ENCODE peak calls at places on chromosomes 5 and 9, in ten cellular contexts. L is uterus, R is fibroblast of lung, H is iPS DF 6.9, A is colonic mucosa, U is upper lobe of left lung, M is K562, D is small intestine, T is HCT116, K is transverse colon. J is an unnamed sample. For H3K4me1 and H3K27me3, the result is how much of the 10 kb centered on the place peaks cover.

GRCh38 chr9:115121140-115121710 is 3.3 kb upstream of the TNC start:
- DNase-seq in A (no peak), R (peak), L (no peak), T (no peak), M (no peak), U (no peak), H (no peak), D (no peak), K (no peak), J (no peak)

GRCh38 chr5:159449925-159450324 is 119.6 kb upstream of the IL12B start:
- DNase-seq in L (no peak), T (peak), D (no peak), R (peak), A (no peak), K (no peak), H (no peak), M (no peak), U (no peak), J (no peak)

GRCh38 chr5:167820266-167820988 is 471.0 kb upstream of the WWC1 start:
- DNase-seq in T (no peak), M (no peak), R (peak), H (no peak), A (no peak), U (no peak), D (no peak), K (no peak), L (no peak), J (no peak)

GRCh38 chr9:91312717-91313325 is 48.9 kb downstream of the AUH start:
- DNase-seq in T (peak), L (no peak), M (no peak), R (peak), U (no peak), A (no peak), H (no peak), D (no peak), K (no peak), J (no peak)

GRCh38 chr5:67160985-67161384 is 35.6 kb downstream of the CD180 start:
- DNase-seq in H (no peak), K (no peak), A (no peak), T (no peak), L (no peak), U (no peak), D (no peak), M (no peak), R (peak), J (no peak)

GRCh38 chr5:145805819-145806218 is 29.3 kb downstream of the PRELID2 start:
- DNase-seq in D (no peak), L (no peak), H (no peak), A (no peak), T (no peak), K (no peak), M (no peak), U (no peak), R (no peak), J (no peak)

GRCh38 chr5:33299621-33300208 is 141.1 kb upstream of the TARS1 start:
- DNase-seq in A (no peak), L (no peak), U (no peak), H (no peak), M (no peak), D (peak), R (peak), K (peak), T (peak), J (no peak)

GRCh38 chr5:58363850-58364249 is 96.0 kb downstream of the PLK2 start:
- DNase-seq in A (no peak), R (no peak), T (no peak), M (no peak), H (no peak), U (no peak), D (no peak), L (no peak), K (no peak), J (no peak)

GRCh38 chr9:130465383-130466096 is 20.8 kb downstream of the ASS1 start:
- DNase-seq in M (no peak), T (no peak), L (no peak), A (no peak), H (no peak), K (no peak), U (no peak), D (no peak), R (no peak), J (no peak)

GRCh38 chr5:19577882-19578281 is 410.1 kb downstream of the CDH18 start:
- DNase-seq in A (no peak), H (no peak), U (no peak), K (no peak), M (no peak), L (no peak), D (no peak), T (no peak), R (peak), J (no peak)

GRCh38 chr5:56479701-56480304 is 246.7 kb upstream of the ANKRD55 start:
- DNase-seq in T (no peak), M (no peak), L (no peak), R (peak), A (no peak), D (no peak), U (peak), K (no peak), H (no peak), J (no peak)

GRCh38 chr9:121736964-121737462 is 85.6 kb downstream of the DAB2IP start:
- DNase-seq in L (peak), R (no peak), M (peak), D (peak), K (peak), H (no peak), A (peak), U (no peak), T (no peak), J (no peak)

GRCh38 chr5:68465133-68465532 is 249.6 kb downstream of the PIK3R1 start:
- DNase-seq in M (no peak), R (no peak), U (no peak), T (no peak), L (no peak), A (no peak), D (no peak), K (no peak), H (no peak), J (no peak)

GRCh38 chr9:4284925-4285324 is 14.9 kb downstream of the GLIS3 start:
- DNase-seq in U (no peak), T (no peak), M (no peak), D (no peak), R (no peak), K (no peak), L (no peak), H (no peak), A (no peak), J (no peak)

GRCh38 chr9:93540305-93540704 is 36.1 kb upstream of the PHF2 start:
- DNase-seq in H (no peak), U (no peak), T (no peak), A (no peak), M (no peak), D (no peak), K (no peak), L (no peak), R (no peak), J (no peak)

GRCh38 chr9:16318516-16319060 is 551.9 kb downstream of the BNC2 start:
- DNase-seq in U (peak), R (no peak), T (no peak), M (no peak), K (no peak), D (no peak), A (no peak), H (no peak), L (no peak), J (no peak)

GRCh38 chr9:108727580-108728056 is 128.2 kb downstream of the ACTL7B start:
- DNase-seq in R (no peak), L (no peak), D (no peak), M (no peak), U (no peak), T (no peak), K (no peak), H (no peak), A (no peak), J (peak)

GRCh38 chr9:116090030-116090770 is 63.4 kb upstream of the PAPPA start:
- DNase-seq in T (no peak), K (no peak), A (no peak), L (no peak), D (no peak), H (no peak), M (no peak), R (no peak), U (no peak), J (no peak)

GRCh38 chr5:150068472-150068871 is 17.9 kb downstream of the CSF1R start:
- DNase-seq in K (no peak), M (no peak), R (no peak), A (no peak), U (no peak), T (no peak), H (no peak), D (no peak), L (no peak), J (no peak)

GRCh38 chr5:93924628-93925027 is 183.2 kb upstream of the POU5F2 start:
- DNase-seq in D (no peak), A (no peak), L (no peak), R (peak), H (no peak), U (no peak), T (no peak), K (no peak), M (no peak), J (no peak)

GRCh38 chr5:152297866-152298265 is 107.2 kb downstream of the NMUR2 start:
- DNase-seq in D (no peak), H (no peak), M (no peak), A (no peak), U (no peak), T (no peak), R (no peak), L (no peak), K (no peak), J (no peak)

DNA sequence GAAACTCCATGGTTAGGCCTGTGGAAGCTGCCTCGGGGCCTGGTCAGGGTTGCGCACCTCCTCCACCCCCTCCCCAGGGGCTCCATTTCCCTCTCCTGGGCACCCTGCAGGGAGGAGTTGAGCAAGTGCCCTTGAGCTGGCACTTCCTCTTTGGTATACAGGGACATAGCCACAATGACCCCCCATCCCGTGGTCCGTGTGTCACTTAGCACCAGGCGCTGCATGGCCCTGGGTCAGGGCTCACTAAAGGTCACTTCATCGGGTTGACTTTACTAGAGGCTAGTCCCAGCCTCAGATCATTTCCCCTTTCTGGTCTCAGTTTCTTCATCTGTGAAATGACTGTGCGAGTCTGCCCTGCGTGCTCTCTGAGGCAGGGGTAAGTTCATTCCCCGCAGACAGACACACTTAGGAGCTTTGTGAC is 16.1 kb downstream of the CXXC5 start:
- DNase-seq in U (peak), A (no peak), H (no peak), R (no peak), L (no peak), M (no peak), K (no peak), T (no peak), D (no peak), J (peak)
- H3K4me1 ChIP-seq in U (half or more), A (under half), H (under half), R (under half), L (under half), M (half or more), K (under half), T (half or more), D (under half), J (under half)

GRCh38 chr5:178488696-178489095 is 101.5 kb downstream of the COL23A1 start:
- DNase-seq in L (no peak), U (no peak), H (no peak), T (no peak), M (no peak), D (no peak), A (no peak), K (no peak), R (no peak), J (no peak)
- H3K27me3 ChIP-seq in L (under half), U (under half), H (under half), T (under half), M (under half), D (under half), A (under half), K (under half), R (under half), J (under half)

GRCh38 chr5:138757061-138757776 is 4.0 kb downstream of the CTNNA1 start:
- DNase-seq in T (no peak), D (no peak), H (no peak), K (no peak), L (no peak), A (no peak), M (no peak), R (no peak), U (no peak), J (no peak)

GRCh38 chr5:138760448-138761110 is 7.4 kb downstream of the CTNNA1 start:
- DNase-seq in D (no peak), H (no peak), R (peak), U (no peak), M (no peak), L (no peak), K (no peak), T (no peak), A (no peak), J (no peak)

GRCh38 chr5:138762110-138762509 is 8.9 kb downstream of the CTNNA1 start:
- DNase-seq in A (no peak), K (no peak), R (no peak), U (no peak), L (no peak), M (no peak), H (no peak), D (no peak), T (no peak), J (no peak)

GRCh38 chr5:138763037-138763778 is 10.0 kb downstream of the CTNNA1 start:
- DNase-seq in D (no peak), U (no peak), A (no peak), H (no peak), K (no peak), R (no peak), L (no peak), T (no peak), M (no peak), J (no peak)
- H3K4me1 ChIP-seq in D (under half), U (under half), A (under half), H (under half), K (under half), R (under half), L (under half), T (under half), M (under half), J (under half)

DNA sequence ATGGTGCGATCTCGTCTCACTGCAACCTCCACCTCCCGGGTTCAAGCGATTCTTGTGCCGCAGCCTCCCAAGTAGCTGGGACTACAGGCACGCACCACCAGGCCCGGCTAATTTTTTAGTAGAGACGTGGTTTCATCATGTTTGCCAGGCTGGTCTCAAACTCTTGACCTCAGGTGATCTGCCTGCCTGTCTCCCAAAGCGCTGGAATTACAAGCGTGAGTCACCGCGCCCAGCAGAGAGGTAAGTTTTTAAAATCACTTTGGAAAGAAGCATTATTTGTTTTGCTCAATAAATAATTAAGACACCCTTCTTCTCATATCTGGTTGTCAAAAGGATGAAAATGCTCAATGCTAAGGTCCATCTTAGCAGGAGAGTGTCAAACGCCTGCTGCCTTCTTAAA is 48.5 kb upstream of the STXBP1 start:
- DNase-seq in A (no peak), R (no peak), L (no peak), K (no peak), H (no peak), D (no peak), M (no peak), U (no peak), T (no peak), J (no peak)
- H3K27me3 ChIP-seq in A (under half), R (under half), L (under half), K (under half), H (under half), D (under half), M (under half), U (under half), T (under half), J (under half)

GRCh38 chr9:123654218-123654617 is 275.7 kb downstream of the DENND1A start:
- DNase-seq in U (no peak), D (no peak), R (no peak), H (no peak), K (no peak), T (no peak), A (no peak), M (no peak), L (no peak), J (no peak)
- H3K4me1 ChIP-seq in U (under half), D (under half), R (under half), H (under half), K (under half), T (under half), A (under half), M (under half), L (under half), J (under half)

GRCh38 chr5:169574147-169574646 is 9.4 kb upstream of the SPDL1 start:
- DNase-seq in K (no peak), A (no peak), H (no peak), T (no peak), R (no peak), U (no peak), D (peak), M (no peak), L (no peak), J (no peak)
- H3K27me3 ChIP-seq in K (under half), A (under half), H (under half), T (half or more), R (under half), U (under half), D (under half), M (under half), L (under half), J (under half)

GRCh38 chr5:143297756-143298155 is 105.7 kb downstream of the NR3C1 start:
- DNase-seq in R (no peak), U (no peak), H (no peak), D (no peak), L (no peak), K (no peak), A (no peak), M (no peak), T (no peak), J (no peak)

GRCh38 chr5:143306040-143306439 is 97.4 kb downstream of the NR3C1 start:
- DNase-seq in U (no peak), H (no peak), A (no peak), T (no peak), M (no peak), L (no peak), K (no peak), D (no peak), R (no peak), J (no peak)

GRCh38 chr5:143304836-143305475 is 98.5 kb downstream of the NR3C1 start:
- DNase-seq in D (no peak), M (no peak), L (no peak), K (no peak), U (no peak), R (peak), H (no peak), T (no peak), A (no peak), J (no peak)

GRCh38 chr5:143302344-143302743 is 101.1 kb downstream of the NR3C1 start:
- DNase-seq in M (no peak), R (peak), K (no peak), L (no peak), A (no peak), U (no peak), T (no peak), H (no peak), D (no peak), J (no peak)
- H3K4me1 ChIP-seq in M (under half), R (under half), K (under half), L (under half), A (under half), U (under half), T (under half), H (under half), D (under half), J (under half)

GRCh38 chr9:136994180-136994884 is 2.0 kb downstream of the CLIC3 start:
- DNase-seq in U (peak), L (no peak), M (no peak), R (no peak), A (no peak), T (no peak), D (no peak), H (no peak), K (no peak), J (no peak)

GRCh38 chr9:136992819-136993369 is 672 bp downstream of the PAXX start:
- DNase-seq in K (no peak), A (no peak), T (no peak), M (no peak), U (no peak), H (no peak), L (no peak), D (no peak), R (no peak), J (no peak)

GRCh38 chr9:136991993-136992818 is at the start of gene PAXX:
- DNase-seq in D (peak), A (peak), R (peak), T (peak), U (peak), L (peak), M (peak), K (peak), H (no peak), J (peak)

GRCh38 chr9:136988872-136989271 is 3.4 kb upstream of the PAXX start:
- DNase-seq in D (no peak), T (no peak), U (no peak), K (no peak), A (no peak), R (no peak), L (no peak), H (no peak), M (no peak), J (no peak)

DNA sequence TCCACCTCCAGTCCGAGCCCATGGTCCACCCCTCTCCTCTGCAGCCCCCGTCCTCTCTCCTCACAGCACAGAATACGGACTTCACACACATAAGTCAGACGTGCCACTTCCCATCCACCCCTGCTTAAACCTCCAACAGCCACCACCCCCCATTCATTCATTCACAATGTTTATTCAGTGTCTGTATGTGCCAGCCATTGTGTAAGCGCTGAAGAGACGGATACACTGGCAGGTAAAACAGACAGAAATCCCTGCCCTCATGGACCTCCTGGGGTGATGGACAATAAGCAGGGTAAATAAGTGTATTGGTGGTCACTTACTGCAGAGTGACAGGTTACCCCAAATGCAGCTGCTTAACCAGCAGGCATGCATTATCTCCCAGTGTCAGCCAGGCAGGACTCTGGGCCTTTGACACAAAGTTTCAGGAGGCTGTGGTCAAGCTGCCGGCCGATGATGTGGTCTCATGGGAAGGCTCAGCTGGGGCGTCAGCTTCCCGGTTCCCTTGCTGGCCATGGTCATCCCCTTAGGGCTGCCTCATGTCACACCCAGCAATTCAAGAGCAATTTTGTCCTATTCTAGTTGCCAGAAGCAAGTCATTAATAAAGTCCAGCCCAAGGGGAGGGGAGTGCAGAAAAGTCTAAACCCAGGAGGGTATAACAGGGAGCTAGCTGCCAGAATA is 1.9 kb upstream of the PAXX start:
- DNase-seq in U (no peak), R (no peak), L (no peak), K (no peak), H (no peak), T (no peak), D (no peak), M (no peak), A (no peak), J (no peak)
- H3K27me3 ChIP-seq in U (under half), R (under half), L (under half), K (under half), H (under half), T (under half), D (under half), M (under half), A (under half), J (under half)

GRCh38 chr9:36997414-36997813 is 36.7 kb downstream of the PAX5 start:
- DNase-seq in A (no peak), H (no peak), T (no peak), R (peak), L (no peak), U (peak), K (no peak), M (no peak), D (no peak), J (no peak)
- H3K4me1 ChIP-seq in A (under half), H (under half), T (under half), R (under half), L (under half), U (under half), K (under half), M (under half), D (under half), J (under half)

DNA sequence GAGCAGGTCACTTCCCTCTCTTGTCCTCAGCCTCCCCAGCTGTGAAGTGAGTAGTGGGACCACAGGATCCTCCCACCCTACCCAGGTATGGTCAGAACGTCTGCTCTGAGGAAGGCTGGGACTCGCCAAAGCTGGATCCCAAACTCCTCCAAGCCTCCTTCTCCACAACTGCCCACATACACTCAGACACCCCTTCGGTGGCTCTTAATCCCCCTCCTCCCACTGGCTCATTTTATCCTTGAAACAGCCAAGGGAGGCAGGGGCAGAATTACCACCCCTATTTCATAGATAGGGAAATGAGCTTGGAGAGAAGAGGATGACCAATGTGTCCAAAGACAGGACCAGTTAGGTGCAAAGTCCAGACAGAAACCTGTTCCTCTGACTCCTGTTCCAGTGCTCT is 121.4 kb downstream of the PAX5 start:
- DNase-seq in U (no peak), A (no peak), D (no peak), M (no peak), H (no peak), L (no peak), T (no peak), K (no peak), R (no peak), J (no peak)
- H3K27me3 ChIP-seq in U (under half), A (under half), D (under half), M (under half), H (under half), L (under half), T (under half), K (under half), R (under half), J (under half)